ENCODE peak calls at places on chromosomes 1 and 21, in seven cellular contexts. D is mesendoderm, K is H9, U is IMR-90, C is trophoblast cell, W is neuronal stem cell, P is H1. F is an unnamed sample.

GRCh38 chr1:183569141-183569540 is 21.1 kb downstream of the NCF2 start:
- DNase-seq in D (peak; percentile 74), K (no peak), U (peak; percentile 61), C (peak; percentile 73), W (no peak), P (no peak), F (no peak)

GRCh38 chr1:168688679-168689657 is 40.0 kb downstream of the DPT start:
- DNase-seq in D (no peak), K (no peak), U (no peak), C (no peak), W (no peak), P (no peak), F (peak; percentile 77)

GRCh38 chr1:21266119-21266774 is 24.0 kb downstream of the ECE1 start:
- DNase-seq in D (no peak), K (no peak), U (no peak), C (no peak), W (no peak), P (no peak), F (no peak)

GRCh38 chr1:230831706-230832105 is 36.6 kb downstream of the C1orf198 start:
- DNase-seq in D (no peak), K (no peak), U (no peak), C (no peak), W (no peak), P (no peak), F (peak; percentile 38)

GRCh38 chr1:230977781-230978490 is 725 bp downstream of the TTC13 start:
- DNase-seq in D (peak; percentile 38), K (peak; percentile 37), U (peak; percentile 11), C (peak; percentile 33), W (peak; percentile 26), P (peak; percentile 61), F (peak; percentile 24)

GRCh38 chr1:37134599-37134998 is 100.3 kb upstream of the GRIK3 start:
- DNase-seq in D (no peak), K (no peak), U (no peak), C (no peak), W (no peak), P (no peak), F (no peak)

GRCh38 chr1:218339267-218339831 is 5.8 kb upstream of the TGFB2 start:
- DNase-seq in D (no peak), K (no peak), U (peak; percentile 62), C (peak; percentile 70), W (no peak), P (no peak), F (peak; percentile 53)

GRCh38 chr1:234047113-234047512 is 142.6 kb downstream of the SLC35F3 start:
- DNase-seq in D (no peak), K (no peak), U (no peak), C (no peak), W (no peak), P (no peak), F (no peak)

GRCh38 chr1:231724876-231725647 is 98.5 kb downstream of the DISC1 start:
- DNase-seq in D (peak; percentile 93), K (peak; percentile 77), U (peak; percentile 36), C (peak; percentile 62), W (peak; percentile 8), P (peak; percentile 71), F (peak; percentile 89)

GRCh38 chr1:200224315-200224714 is 185.5 kb downstream of the ZNF281 start:
- DNase-seq in D (peak; percentile 48), K (no peak), U (peak; percentile 78), C (no peak), W (no peak), P (no peak), F (peak; percentile 76)

GRCh38 chr1:93692001-93692400 is 10.4 kb upstream of the BCAR3 start:
- DNase-seq in D (no peak), K (no peak), U (no peak), C (no peak), W (no peak), P (no peak), F (no peak)
- H2BK5ac ChIP-seq in D (no peak overlapping the region), K (no peak overlapping the region), U (peak overlapping the region; percentile 86), C (no peak overlapping the region), W (no peak overlapping the region), P (no peak overlapping the region), F (no peak overlapping the region)

GRCh38 chr1:62229468-62229867 is 34.8 kb downstream of the L1TD1 start:
- DNase-seq in D (peak; percentile 74), K (peak; percentile 54), U (no peak), C (peak; percentile 12), W (no peak), P (no peak), F (no peak)
- H2BK5ac ChIP-seq in D (no peak overlapping the region), K (no peak overlapping the region), U (no peak overlapping the region), C (peak overlapping the region; percentile 71), W (no peak overlapping the region), P (no peak overlapping the region), F (no peak overlapping the region)

GRCh38 chr1:227362039-227362438 is 43.7 kb upstream of the CDC42BPA start:
- DNase-seq in D (no peak), K (no peak), U (peak; percentile 56), C (no peak), W (no peak), P (no peak), F (no peak)

GRCh38 chr1:227357229-227358078 is 39.2 kb upstream of the CDC42BPA start:
- DNase-seq in D (peak; percentile 93), K (peak; percentile 82), U (peak; percentile 85), C (peak; percentile 79), W (no peak), P (peak; percentile 53), F (peak; percentile 91)

GRCh38 chr1:227356582-227357228 is 38.4 kb upstream of the CDC42BPA start:
- DNase-seq in D (peak; percentile 88), K (peak; percentile 93), U (no peak), C (peak; percentile 62), W (no peak), P (peak; percentile 57), F (no peak)

GRCh38 chr1:227355542-227356270 is 37.4 kb upstream of the CDC42BPA start:
- DNase-seq in D (peak; percentile 68), K (no peak), U (no peak), C (no peak), W (no peak), P (no peak), F (no peak)

GRCh38 chr1:227358079-227358358 is 39.7 kb upstream of the CDC42BPA start:
- DNase-seq in D (no peak), K (no peak), U (no peak), C (no peak), W (no peak), P (no peak), F (no peak)
- H2BK5ac ChIP-seq in D (no peak overlapping the region), K (no peak overlapping the region), U (no peak overlapping the region), C (no peak overlapping the region), W (no peak overlapping the region), P (peak overlapping the region; percentile 93), F (no peak overlapping the region)

DNA sequence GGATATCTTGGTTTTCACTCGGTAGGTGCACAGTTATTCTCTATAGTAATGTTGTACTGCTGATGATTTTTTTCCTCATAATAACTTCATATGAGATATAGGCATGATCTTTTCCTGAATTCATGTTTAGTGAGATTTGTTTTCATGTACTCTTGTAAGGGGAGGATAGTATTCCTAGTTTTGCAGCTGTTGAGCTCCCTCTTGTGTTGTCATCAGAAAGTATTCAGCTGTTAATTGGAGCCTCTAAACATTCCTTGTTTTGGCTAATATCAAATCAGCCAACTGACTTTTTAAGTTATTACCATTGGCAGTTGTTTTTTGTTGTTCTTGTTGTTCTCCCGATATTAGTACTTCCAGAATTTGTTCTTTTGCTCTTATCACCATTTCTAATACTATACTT is 24.4 kb downstream of the OR10R2 start:
- DNase-seq in D (peak; percentile 57), K (no peak), U (no peak), C (peak; percentile 2), W (no peak), P (no peak), F (peak; percentile 3)
- H2BK5ac ChIP-seq in D (no peak overlapping the region), K (no peak overlapping the region), U (no peak overlapping the region), C (no peak overlapping the region), W (no peak overlapping the region), P (no peak overlapping the region), F (no peak overlapping the region)

DNA sequence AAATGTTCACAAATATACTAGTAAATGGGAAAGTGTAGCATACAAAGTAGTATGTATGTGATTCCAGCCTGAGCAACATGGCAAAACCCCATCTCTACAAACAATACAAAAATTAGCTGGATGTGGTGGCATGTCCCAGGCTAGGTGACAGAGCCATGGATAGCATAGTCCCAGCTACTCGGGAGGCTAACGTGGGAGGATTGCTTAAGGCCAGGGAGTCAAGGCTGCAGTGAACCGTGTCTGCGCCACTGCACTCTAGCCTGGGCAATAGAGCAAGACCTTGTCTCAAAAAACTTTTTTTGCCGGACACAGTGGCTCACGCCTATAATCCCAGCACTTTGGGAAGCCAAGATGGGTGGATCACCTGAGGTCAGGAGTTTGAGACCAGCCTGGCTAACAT is 67.9 kb downstream of the EVA1C start:
- DNase-seq in D (no peak), K (no peak), U (no peak), C (no peak), W (no peak), P (no peak), F (no peak)
- H2BK5ac ChIP-seq in D (no peak overlapping the region), K (no peak overlapping the region), U (no peak overlapping the region), C (no peak overlapping the region), W (no peak overlapping the region), P (no peak overlapping the region), F (no peak overlapping the region)

GRCh38 chr1:104056786-104057185 is 307.1 kb downstream of the AMY1C start:
- DNase-seq in D (no peak), K (peak; percentile 30), U (no peak), C (no peak), W (no peak), P (no peak), F (no peak)
- H2BK5ac ChIP-seq in D (no peak overlapping the region), K (no peak overlapping the region), U (no peak overlapping the region), C (no peak overlapping the region), W (no peak overlapping the region), P (peak overlapping the region; percentile 50), F (no peak overlapping the region)

GRCh38 chr1:2385606-2386280 is 5.6 kb downstream of the MORN1 start:
- DNase-seq in D (no peak), K (no peak), U (no peak), C (no peak), W (no peak), P (no peak), F (no peak)
- H2BK5ac ChIP-seq in D (no peak overlapping the region), K (no peak overlapping the region), U (no peak overlapping the region), C (no peak overlapping the region), W (no peak overlapping the region), P (no peak overlapping the region), F (no peak overlapping the region)

DNA sequence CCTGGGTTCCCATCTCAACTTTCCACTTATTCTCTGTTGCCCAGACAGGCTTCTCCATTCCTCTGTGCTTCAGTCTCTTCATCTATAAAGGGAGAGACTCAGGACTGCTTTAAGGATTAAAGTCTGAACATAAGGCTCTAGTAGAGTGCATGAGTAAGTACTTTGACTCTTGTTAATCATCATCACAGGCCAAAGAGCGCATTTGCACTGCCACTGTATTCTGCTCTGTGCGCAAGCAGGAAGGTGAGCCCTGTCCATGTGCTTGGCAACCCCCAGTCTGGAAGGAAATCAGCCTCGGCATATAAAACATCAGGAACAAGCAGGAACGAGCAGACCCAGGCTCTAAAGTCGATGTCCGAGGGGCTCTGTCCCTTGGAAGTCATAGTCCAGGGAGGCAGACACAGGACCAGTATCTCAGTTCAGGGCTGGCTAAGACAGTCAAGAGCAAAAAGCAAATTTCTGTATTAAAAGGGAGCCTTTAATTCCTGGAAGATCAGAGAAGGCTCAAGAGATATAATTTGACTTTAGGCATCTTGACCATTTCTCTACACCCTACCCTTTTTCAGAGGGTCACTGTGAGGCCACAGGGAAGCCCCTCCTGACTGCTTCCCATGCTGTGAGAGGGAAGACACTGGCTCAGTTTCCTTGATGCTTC is 131.2 kb downstream of the TRABD2B start:
- DNase-seq in D (no peak), K (no peak), U (no peak), C (no peak), W (no peak), P (no peak), F (no peak)
- H2BK5ac ChIP-seq in D (no peak overlapping the region), K (no peak overlapping the region), U (no peak overlapping the region), C (no peak overlapping the region), W (no peak overlapping the region), P (no peak overlapping the region), F (no peak overlapping the region)

F was measured in mesenchymal stem cell.